ENCODE peak calls at places on chromosomes 2 and 18, in nine cellular contexts. H is GM20000, F is brain microvascular endothelial cell, X is Peyer's patch, O is endothelial cell, P is upper lobe of right lung, W is colonic mucosa, L is RWPE1, A is Calu3. K is an unnamed sample.
A peak's percentile ranks its signal among the peaks of the same experiment; 100 is the strongest.

GRCh38 chr18:79521806-79522205 is 126.1 kb downstream of the NFATC1 start:
- DNase-seq in H (no peak), F (no peak), X (no peak), O (peak; percentile 0), P (peak; percentile 11), W (peak; percentile 12), L (no peak), A (no peak), K (no peak)

GRCh38 chr2:48589170-48589767 is 28.4 kb upstream of the GTF2A1L start:
- DNase-seq in H (peak; percentile 25), F (peak; percentile 48), X (no peak), O (peak; percentile 44), P (no peak), W (no peak), L (peak; percentile 48), A (peak; percentile 46), K (peak; percentile 43)

GRCh38 chr18:21444465-21445023 is 156.0 kb downstream of the ESCO1 start:
- DNase-seq in H (peak; percentile 50), F (peak; percentile 36), X (peak; percentile 64), O (peak; percentile 42), P (no peak), W (peak; percentile 21), L (peak; percentile 55), A (peak; percentile 57), K (peak; percentile 48)

GRCh38 chr2:48198285-48198821 is 292.1 kb upstream of the FBXO11 start:
- DNase-seq in H (no peak), F (no peak), X (no peak), O (no peak), P (no peak), W (no peak), L (no peak), A (no peak), K (no peak)

GRCh38 chr2:235194836-235195235 is 243.0 kb downstream of the SH3BP4 start:
- DNase-seq in H (no peak), F (no peak), X (no peak), O (no peak), P (no peak), W (no peak), L (no peak), A (no peak), K (no peak)

GRCh38 chr2:144516981-144517824 is 2.7 kb downstream of the ZEB2 start:
- DNase-seq in H (peak; percentile 80), F (peak; percentile 95), X (peak; percentile 75), O (no peak), P (peak; percentile 77), W (no peak), L (peak; percentile 70), A (peak; percentile 26), K (peak; percentile 92)

GRCh38 chr18:10195529-10195928 is 258.9 kb upstream of the APCDD1 start:
- DNase-seq in H (no peak), F (no peak), X (no peak), O (no peak), P (no peak), W (no peak), L (peak; percentile 49), A (no peak), K (no peak)

GRCh38 chr2:156753766-156754165 is 317.6 kb downstream of the GPD2 start:
- DNase-seq in H (no peak), F (no peak), X (no peak), O (no peak), P (no peak), W (no peak), L (no peak), A (no peak), K (no peak)

GRCh38 chr2:176470713-176471112 is 201.5 kb downstream of the MTX2 start:
- DNase-seq in H (no peak), F (no peak), X (no peak), O (no peak), P (no peak), W (no peak), L (no peak), A (no peak), K (no peak)

GRCh38 chr2:24342110-24342910 is 18.0 kb downstream of the ITSN2 start:
- DNase-seq in H (no peak), F (peak; percentile 40), X (no peak), O (no peak), P (no peak), W (no peak), L (no peak), A (no peak), K (peak; percentile 59)

GRCh38 chr2:196453613-196454047 is 185.9 kb upstream of the CCDC150 start:
- DNase-seq in H (peak; percentile 40), F (peak; percentile 51), X (peak; percentile 62), O (peak; percentile 58), P (no peak), W (peak; percentile 43), L (peak; percentile 45), A (peak; percentile 66), K (peak; percentile 32)

GRCh38 chr18:3529597-3529996 is 79.6 kb downstream of the TGIF1 start:
- DNase-seq in H (no peak), F (no peak), X (no peak), O (no peak), P (no peak), W (no peak), L (no peak), A (no peak), K (no peak)

GRCh38 chr18:35515460-35516130 is 17.8 kb upstream of the INO80C start:
- DNase-seq in H (no peak), F (no peak), X (no peak), O (no peak), P (no peak), W (no peak), L (no peak), A (no peak), K (no peak)

GRCh38 chr2:8543065-8543411 is 138.8 kb upstream of the ID2 start:
- DNase-seq in H (no peak), F (no peak), X (peak; percentile 47), O (no peak), P (no peak), W (no peak), L (no peak), A (no peak), K (no peak)

GRCh38 chr2:61670591-61671503 is 132.7 kb upstream of the XPO1 start:
- DNase-seq in H (peak; percentile 33), F (peak; percentile 39), X (peak; percentile 63), O (no peak), P (no peak), W (peak; percentile 44), L (no peak), A (no peak), K (peak; percentile 47)

GRCh38 chr18:50451100-50451842 is 76.4 kb downstream of the SKA1 start:
- DNase-seq in H (no peak), F (no peak), X (no peak), O (no peak), P (no peak), W (no peak), L (no peak), A (no peak), K (no peak)

GRCh38 chr2:227774011-227774624 is 28.4 kb downstream of the SCYGR8 start:
- DNase-seq in H (peak; percentile 32), F (no peak), X (peak; percentile 54), O (no peak), P (no peak), W (no peak), L (no peak), A (peak; percentile 36), K (no peak)

GRCh38 chr2:121087117-121087516 is 197.9 kb downstream of the TFCP2L1 start:
- DNase-seq in H (no peak), F (no peak), X (no peak), O (no peak), P (no peak), W (no peak), L (no peak), A (no peak), K (no peak)

GRCh38 chr18:40371673-40372072 is 1583.4 kb upstream of the PIK3C3 start:
- DNase-seq in H (no peak), F (no peak), X (no peak), O (no peak), P (no peak), W (no peak), L (peak; percentile 43), A (no peak), K (peak; percentile 0)

GRCh38 chr18:40365526-40365925 is 1589.5 kb upstream of the PIK3C3 start:
- DNase-seq in H (no peak), F (no peak), X (no peak), O (no peak), P (no peak), W (no peak), L (no peak), A (no peak), K (no peak)

GRCh38 chr18:40366521-40366920 is 1588.5 kb upstream of the PIK3C3 start:
- DNase-seq in H (no peak), F (no peak), X (no peak), O (no peak), P (no peak), W (no peak), L (no peak), A (no peak), K (no peak)

GRCh38 chr18:40367576-40367975 is 1587.5 kb upstream of the PIK3C3 start:
- DNase-seq in H (no peak), F (no peak), X (no peak), O (peak; percentile 2), P (no peak), W (no peak), L (no peak), A (no peak), K (no peak)
- TF ChIP-seq CTCF in H (no peak), F (no peak), X (no peak), O (no peak), P (no peak), W (no peak), L (no peak), A (no peak), K (no peak)

DNA sequence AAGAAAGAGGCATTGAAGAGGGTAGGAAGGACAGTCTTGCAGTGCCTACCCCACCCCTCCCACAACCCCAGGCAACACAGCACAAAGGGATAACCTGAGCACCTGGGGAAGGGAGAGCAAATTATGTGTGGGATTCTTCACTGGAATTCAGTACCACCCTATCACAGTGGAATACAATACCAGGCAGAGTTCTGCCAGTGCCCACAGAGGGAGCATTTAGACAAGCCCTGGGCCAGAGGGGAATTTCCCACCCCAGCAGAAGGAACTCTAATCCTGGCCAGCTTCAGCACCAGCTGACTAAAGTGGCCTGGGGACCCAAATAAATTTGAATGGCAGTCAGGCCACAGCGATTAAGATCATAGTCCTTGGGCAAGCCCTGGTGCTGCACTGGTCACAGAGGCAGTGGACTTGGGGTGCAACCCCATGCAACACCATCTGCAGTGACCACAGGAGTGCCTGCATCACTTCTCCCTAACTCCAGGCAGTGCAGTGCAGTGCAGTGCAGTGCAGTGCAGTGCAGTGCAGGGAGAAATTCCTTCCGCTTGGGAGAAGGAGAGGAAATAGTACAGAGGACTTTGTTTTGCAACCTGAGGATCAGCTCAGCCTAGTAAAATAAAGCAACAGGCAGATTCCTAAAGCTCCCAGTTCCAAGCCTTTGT is 147.8 kb upstream of the SRD5A2 start:
- DNase-seq in H (no peak), F (no peak), X (no peak), O (no peak), P (no peak), W (no peak), L (no peak), A (no peak), K (no peak)
- TF ChIP-seq CTCF in H (no peak), F (no peak), X (no peak), O (no peak), P (no peak), W (no peak), L (no peak), A (no peak), K (no peak)

GRCh38 chr2:171814174-171814573 is 79.9 kb downstream of the SLC25A12 start:
- DNase-seq in H (no peak), F (no peak), X (no peak), O (no peak), P (no peak), W (no peak), L (no peak), A (no peak), K (no peak)
- TF ChIP-seq CTCF in H (no peak), F (no peak), X (no peak), O (no peak), P (no peak), W (no peak), L (no peak), A (no peak), K (no peak)

GRCh38 chr18:45275367-45276113 is 339.7 kb upstream of the SLC14A2 start:
- DNase-seq in H (peak; percentile 18), F (peak; percentile 26), X (no peak), O (no peak), P (no peak), W (no peak), L (no peak), A (peak; percentile 40), K (peak; percentile 35)
- TF ChIP-seq CTCF in H (peak; percentile 40), F (peak; percentile 71), X (peak; percentile 67), O (peak; percentile 94), P (peak; percentile 85), W (peak; percentile 79), L (peak; percentile 81), A (peak; percentile 72), K (peak; percentile 93)